ENCODE peak calls at places on chromosomes 4 and X, in ten cellular contexts. One of them, this sample, is unnamed.

GRCh38 chr4:101973331-101973730 is 182.8 kb downstream of the BANK1 start:
- DNase-seq in NCI-H2081: no peak
- DNase-seq in effector memory CD4-positive, alpha-beta T cell: no peak
- DNase-seq in NCI-H1105: no peak
- DNase-seq in endothelial cell: no peak
- DNase-seq in stimulated activated naive CD4-positive, alpha-beta T cell: no peak
- DNase-seq in T-helper 9 cell: no peak
- DNase-seq in Ammon's horn: no peak
- DNase-seq in colonic mucosa: no peak
- DNase-seq in ACHN: no peak
- DNase-seq in this sample: no peak

GRCh38 chr4:98873059-98873458 is 55.9 kb downstream of the EIF4E start:
- DNase-seq in NCI-H2081: no peak
- DNase-seq in effector memory CD4-positive, alpha-beta T cell: no peak
- DNase-seq in NCI-H1105: no peak
- DNase-seq in endothelial cell: no peak
- DNase-seq in stimulated activated naive CD4-positive, alpha-beta T cell: no peak
- DNase-seq in T-helper 9 cell: no peak
- DNase-seq in Ammon's horn: no peak
- DNase-seq in colonic mucosa: no peak
- DNase-seq in ACHN: no peak
- DNase-seq in this sample: no peak

GRCh38 chr4:5863461-5864113 is 29.3 kb downstream of the CRMP1 start:
- DNase-seq in NCI-H2081: no peak
- DNase-seq in effector memory CD4-positive, alpha-beta T cell: no peak
- DNase-seq in NCI-H1105: no peak
- DNase-seq in endothelial cell: no peak
- DNase-seq in stimulated activated naive CD4-positive, alpha-beta T cell: no peak
- DNase-seq in T-helper 9 cell: no peak
- DNase-seq in Ammon's horn: no peak
- DNase-seq in colonic mucosa: no peak
- DNase-seq in ACHN: peak; percentile 95
- DNase-seq in this sample: peak; percentile 66

GRCh38 chr4:89539374-89539773 is 231.8 kb upstream of the GPRIN3 start:
- DNase-seq in NCI-H2081: no peak
- DNase-seq in effector memory CD4-positive, alpha-beta T cell: no peak
- DNase-seq in NCI-H1105: no peak
- DNase-seq in endothelial cell: no peak
- DNase-seq in stimulated activated naive CD4-positive, alpha-beta T cell: no peak
- DNase-seq in T-helper 9 cell: no peak
- DNase-seq in Ammon's horn: no peak
- DNase-seq in colonic mucosa: no peak
- DNase-seq in ACHN: no peak
- DNase-seq in this sample: no peak

GRCh38 chr4:183342541-183343533 is 20.6 kb upstream of the CLDN24 start:
- DNase-seq in NCI-H2081: no peak
- DNase-seq in effector memory CD4-positive, alpha-beta T cell: no peak
- DNase-seq in NCI-H1105: no peak
- DNase-seq in endothelial cell: no peak
- DNase-seq in stimulated activated naive CD4-positive, alpha-beta T cell: no peak
- DNase-seq in T-helper 9 cell: no peak
- DNase-seq in Ammon's horn: no peak
- DNase-seq in colonic mucosa: no peak
- DNase-seq in ACHN: peak; percentile 7
- DNase-seq in this sample: no peak

GRCh38 chr4:1039493-1040343 is 28.3 kb downstream of the FGFRL1 start:
- DNase-seq in NCI-H2081: no peak
- DNase-seq in effector memory CD4-positive, alpha-beta T cell: no peak
- DNase-seq in NCI-H1105: no peak
- DNase-seq in endothelial cell: no peak
- DNase-seq in stimulated activated naive CD4-positive, alpha-beta T cell: no peak
- DNase-seq in T-helper 9 cell: no peak
- DNase-seq in Ammon's horn: no peak
- DNase-seq in colonic mucosa: no peak
- DNase-seq in ACHN: no peak
- DNase-seq in this sample: no peak

GRCh38 chr4:93346840-93347239 is 481.7 kb upstream of the ATOH1 start:
- DNase-seq in NCI-H2081: no peak
- DNase-seq in effector memory CD4-positive, alpha-beta T cell: no peak
- DNase-seq in NCI-H1105: no peak
- DNase-seq in endothelial cell: no peak
- DNase-seq in stimulated activated naive CD4-positive, alpha-beta T cell: no peak
- DNase-seq in T-helper 9 cell: no peak
- DNase-seq in Ammon's horn: no peak
- DNase-seq in colonic mucosa: no peak
- DNase-seq in ACHN: no peak
- DNase-seq in this sample: no peak

GRCh38 chr4:244471-244870 is 60.8 kb downstream of the ZNF732 start:
- DNase-seq in NCI-H2081: peak; percentile 60
- DNase-seq in effector memory CD4-positive, alpha-beta T cell: peak; percentile 9
- DNase-seq in NCI-H1105: peak; percentile 20
- DNase-seq in endothelial cell: no peak
- DNase-seq in stimulated activated naive CD4-positive, alpha-beta T cell: peak; percentile 44
- DNase-seq in T-helper 9 cell: peak; percentile 33
- DNase-seq in Ammon's horn: peak; percentile 28
- DNase-seq in colonic mucosa: peak; percentile 57
- DNase-seq in ACHN: peak; percentile 29
- DNase-seq in this sample: peak; percentile 65

GRCh38 chr4:80631861-80632260 is 296.3 kb downstream of the CFAP299 start:
- DNase-seq in NCI-H2081: no peak
- DNase-seq in effector memory CD4-positive, alpha-beta T cell: no peak
- DNase-seq in NCI-H1105: no peak
- DNase-seq in endothelial cell: no peak
- DNase-seq in stimulated activated naive CD4-positive, alpha-beta T cell: no peak
- DNase-seq in T-helper 9 cell: no peak
- DNase-seq in Ammon's horn: no peak
- DNase-seq in colonic mucosa: no peak
- DNase-seq in ACHN: no peak
- DNase-seq in this sample: no peak

GRCh38 chr4:88318751-88319350 is 34.5 kb upstream of the PPM1K start:
- DNase-seq in NCI-H2081: no peak
- DNase-seq in effector memory CD4-positive, alpha-beta T cell: no peak
- DNase-seq in NCI-H1105: no peak
- DNase-seq in endothelial cell: no peak
- DNase-seq in stimulated activated naive CD4-positive, alpha-beta T cell: no peak
- DNase-seq in T-helper 9 cell: no peak
- DNase-seq in Ammon's horn: no peak
- DNase-seq in colonic mucosa: no peak
- DNase-seq in ACHN: no peak
- DNase-seq in this sample: no peak

GRCh38 chrX:112714357-112714918 is 34.7 kb upstream of the LHFPL1 start:
- DNase-seq in NCI-H2081: no peak
- DNase-seq in effector memory CD4-positive, alpha-beta T cell: no peak
- DNase-seq in NCI-H1105: no peak
- DNase-seq in endothelial cell: no peak
- DNase-seq in stimulated activated naive CD4-positive, alpha-beta T cell: no peak
- DNase-seq in T-helper 9 cell: no peak
- DNase-seq in Ammon's horn: no peak
- DNase-seq in colonic mucosa: no peak
- DNase-seq in ACHN: no peak
- DNase-seq in this sample: no peak

GRCh38 chr4:17186916-17187315 is 288.5 kb upstream of the LDB2 start:
- DNase-seq in NCI-H2081: no peak
- DNase-seq in effector memory CD4-positive, alpha-beta T cell: no peak
- DNase-seq in NCI-H1105: no peak
- DNase-seq in endothelial cell: no peak
- DNase-seq in stimulated activated naive CD4-positive, alpha-beta T cell: no peak
- DNase-seq in T-helper 9 cell: no peak
- DNase-seq in Ammon's horn: no peak
- DNase-seq in colonic mucosa: no peak
- DNase-seq in ACHN: no peak
- DNase-seq in this sample: no peak

GRCh38 chr4:20301161-20301560 is 49.5 kb downstream of the SLIT2 start:
- DNase-seq in NCI-H2081: peak; percentile 28
- DNase-seq in effector memory CD4-positive, alpha-beta T cell: no peak
- DNase-seq in NCI-H1105: no peak
- DNase-seq in endothelial cell: no peak
- DNase-seq in stimulated activated naive CD4-positive, alpha-beta T cell: no peak
- DNase-seq in T-helper 9 cell: no peak
- DNase-seq in Ammon's horn: no peak
- DNase-seq in colonic mucosa: no peak
- DNase-seq in ACHN: no peak
- DNase-seq in this sample: no peak

GRCh38 chr4:113064244-113064643 is 14.8 kb downstream of the ANK2 start:
- DNase-seq in NCI-H2081: peak; percentile 97
- DNase-seq in effector memory CD4-positive, alpha-beta T cell: no peak
- DNase-seq in NCI-H1105: peak; percentile 79
- DNase-seq in endothelial cell: no peak
- DNase-seq in stimulated activated naive CD4-positive, alpha-beta T cell: no peak
- DNase-seq in T-helper 9 cell: no peak
- DNase-seq in Ammon's horn: no peak
- DNase-seq in colonic mucosa: no peak
- DNase-seq in ACHN: no peak
- DNase-seq in this sample: no peak

GRCh38 chr4:30950737-30951136 is 230.6 kb downstream of the PCDH7 start:
- DNase-seq in NCI-H2081: peak; percentile 31
- DNase-seq in effector memory CD4-positive, alpha-beta T cell: no peak
- DNase-seq in NCI-H1105: no peak
- DNase-seq in endothelial cell: no peak
- DNase-seq in stimulated activated naive CD4-positive, alpha-beta T cell: no peak
- DNase-seq in T-helper 9 cell: no peak
- DNase-seq in Ammon's horn: no peak
- DNase-seq in colonic mucosa: peak; percentile 40
- DNase-seq in ACHN: no peak
- DNase-seq in this sample: no peak

GRCh38 chr4:99633772-99634171 is 23.9 kb downstream of the C4orf54 start:
- DNase-seq in NCI-H2081: peak; percentile 96
- DNase-seq in effector memory CD4-positive, alpha-beta T cell: no peak
- DNase-seq in NCI-H1105: peak; percentile 51
- DNase-seq in endothelial cell: no peak
- DNase-seq in stimulated activated naive CD4-positive, alpha-beta T cell: no peak
- DNase-seq in T-helper 9 cell: no peak
- DNase-seq in Ammon's horn: no peak
- DNase-seq in colonic mucosa: no peak
- DNase-seq in ACHN: no peak
- DNase-seq in this sample: no peak

GRCh38 chr4:151228196-151229119 is 48.5 kb upstream of the PRSS48 start:
- DNase-seq in NCI-H2081: no peak
- DNase-seq in effector memory CD4-positive, alpha-beta T cell: no peak
- DNase-seq in NCI-H1105: no peak
- DNase-seq in endothelial cell: no peak
- DNase-seq in stimulated activated naive CD4-positive, alpha-beta T cell: no peak
- DNase-seq in T-helper 9 cell: no peak
- DNase-seq in Ammon's horn: no peak
- DNase-seq in colonic mucosa: no peak
- DNase-seq in ACHN: no peak
- DNase-seq in this sample: no peak

GRCh38 chr4:71009796-71010588 is 16.5 kb downstream of the DCK start:
- DNase-seq in NCI-H2081: peak; percentile 15
- DNase-seq in effector memory CD4-positive, alpha-beta T cell: no peak
- DNase-seq in NCI-H1105: no peak
- DNase-seq in endothelial cell: no peak
- DNase-seq in stimulated activated naive CD4-positive, alpha-beta T cell: no peak
- DNase-seq in T-helper 9 cell: no peak
- DNase-seq in Ammon's horn: peak; percentile 9
- DNase-seq in colonic mucosa: no peak
- DNase-seq in ACHN: peak; percentile 35
- DNase-seq in this sample: no peak

GRCh38 chr4:140094701-140095420 is 59.1 kb downstream of the MAML3 start:
- DNase-seq in NCI-H2081: peak; percentile 32
- DNase-seq in effector memory CD4-positive, alpha-beta T cell: peak; percentile 37
- DNase-seq in NCI-H1105: no peak
- DNase-seq in endothelial cell: peak; percentile 50
- DNase-seq in stimulated activated naive CD4-positive, alpha-beta T cell: peak; percentile 62
- DNase-seq in T-helper 9 cell: peak; percentile 35
- DNase-seq in Ammon's horn: peak; percentile 87
- DNase-seq in colonic mucosa: peak; percentile 42
- DNase-seq in ACHN: no peak
- DNase-seq in this sample: peak; percentile 81

GRCh38 chrX:39869846-39870601 is 227.7 kb downstream of the BCOR start:
- DNase-seq in NCI-H2081: no peak
- DNase-seq in effector memory CD4-positive, alpha-beta T cell: peak; percentile 73
- DNase-seq in NCI-H1105: no peak
- DNase-seq in endothelial cell: no peak
- DNase-seq in stimulated activated naive CD4-positive, alpha-beta T cell: no peak
- DNase-seq in T-helper 9 cell: peak; percentile 58
- DNase-seq in Ammon's horn: no peak
- DNase-seq in colonic mucosa: no peak
- DNase-seq in ACHN: peak; percentile 22
- DNase-seq in this sample: peak; percentile 84